ENCODE peak calls at places on chromosomes 1 and 21, in eight cellular contexts. Q is Peyer's patch; K is IMR-90; E is mesendoderm; Y is adipocyte; L is astrocyte; M is CD8-positive, alpha-beta memory T cell; O is neuronal stem cell. C is an unnamed sample.

GRCh38 chr1:41416081-41416480 is 54.8 kb downstream of the FOXO6 start:
- DNase-seq in E (no peak), K (no peak), L (no peak), O (no peak), Q (no peak), M (no peak), Y (no peak), C (no peak)

GRCh38 chr1:241401156-241401555 is 44.2 kb upstream of the RGS7 start:
- DNase-seq in E (no peak), M (no peak), Q (no peak), O (no peak), L (no peak), K (no peak), Y (no peak), C (no peak)

GRCh38 chr1:90716552-90717355 is at the start of gene BARHL2:
- DNase-seq in Q (no peak), L (no peak), Y (no peak), K (no peak), M (no peak), E (peak; percentile 58), O (no peak), C (no peak)

GRCh38 chr1:160567858-160568682 is 11.2 kb downstream of the CD84 start:
- DNase-seq in M (peak; percentile 79), K (no peak), O (no peak), L (no peak), Y (no peak), Q (no peak), E (peak; percentile 36), C (no peak)

GRCh38 chr1:108896160-108897150 is 19.7 kb downstream of the GPSM2 start:
- DNase-seq in K (peak; percentile 66), M (no peak), O (no peak), E (peak; percentile 26), Y (peak; percentile 66), Q (no peak), L (no peak), C (no peak)

GRCh38 chr1:56816264-56816663 is 2.9 kb downstream of the FYB2 start:
- DNase-seq in L (no peak), M (no peak), K (no peak), O (no peak), Y (no peak), Q (no peak), E (no peak), C (no peak)

GRCh38 chr1:183185941-183186490 is at the start of gene LAMC2:
- DNase-seq in K (peak; percentile 52), E (peak; percentile 95), M (no peak), Y (no peak), O (no peak), Q (peak; percentile 83), L (peak; percentile 66), C (peak; percentile 85)

GRCh38 chr21:37873655-37874054 is 42.6 kb downstream of the KCNJ6 start:
- DNase-seq in Y (no peak), E (peak; percentile 53), L (no peak), M (no peak), Q (no peak), O (no peak), K (peak; percentile 43), C (no peak)

GRCh38 chr1:27351541-27352107 is 9.8 kb downstream of the SYTL1 start:
- DNase-seq in Y (no peak), M (no peak), E (no peak), L (no peak), K (no peak), Q (no peak), O (no peak), C (no peak)

GRCh38 chr1:27346991-27347627 is 5.3 kb downstream of the SYTL1 start:
- DNase-seq in K (peak; percentile 13), O (no peak), M (no peak), E (peak; percentile 68), Y (no peak), L (peak; percentile 10), Q (no peak), C (no peak)

GRCh38 chr1:27349784-27350672 is 8.2 kb downstream of the SYTL1 start:
- DNase-seq in E (peak; percentile 91), M (no peak), L (peak; percentile 66), K (peak; percentile 60), O (peak; percentile 60), Y (peak; percentile 77), Q (peak; percentile 86), C (peak; percentile 79)

GRCh38 chr1:27350673-27351540 is 9.1 kb downstream of the SYTL1 start:
- DNase-seq in E (peak; percentile 98), M (no peak), L (peak; percentile 7), Q (peak; percentile 70), K (no peak), Y (no peak), O (peak; percentile 92), C (peak; percentile 65)

GRCh38 chr1:27348861-27349783 is 7.3 kb downstream of the SYTL1 start:
- DNase-seq in E (peak; percentile 88), Y (peak; percentile 24), L (no peak), O (peak; percentile 56), K (no peak), M (no peak), Q (peak; percentile 83), C (peak; percentile 79)
- H3K4me3 ChIP-seq in E (peak overlapping the region; percentile 45), Y (peak overlapping the region; percentile 52), L (peak overlapping the region; percentile 21), O (peak overlapping the region; percentile 78), K (peak overlapping the region; percentile 48), M (peak overlapping the region; percentile 41), Q (peak overlapping the region; percentile 55), C (peak overlapping the region; percentile 31)

DNA sequence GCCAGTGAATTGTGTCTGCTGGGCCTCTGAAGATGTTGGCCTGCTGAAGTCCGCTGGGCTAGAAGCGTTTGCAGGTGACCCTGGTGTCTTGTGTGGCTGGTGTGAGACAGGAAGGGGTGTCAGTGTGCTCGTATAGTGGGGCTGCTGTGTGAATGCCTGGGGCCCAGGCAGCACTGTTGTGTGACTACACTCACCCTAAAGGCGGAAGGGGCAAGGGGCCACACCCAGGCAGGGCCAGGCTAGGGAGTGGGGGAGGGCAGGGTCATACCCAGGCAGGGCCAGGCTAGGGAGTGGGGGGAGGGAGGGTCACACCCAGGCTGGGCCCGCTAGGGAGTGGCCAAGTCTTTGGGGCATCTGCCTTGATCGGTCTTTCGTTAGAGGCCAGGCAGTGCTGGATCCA is 25.0 kb downstream of the PDXK start:
- DNase-seq in E (no peak), O (no peak), Q (no peak), L (no peak), Y (no peak), M (no peak), K (no peak), C (no peak)
- H3K36me3 ChIP-seq in E (peaks cover 4% of the 10 kb centered on the region), O (peaks cover 11% of the 10 kb centered on the region), Q (no peaks in the 10 kb centered on the region), L (peaks cover 15% of the 10 kb centered on the region), Y (peaks cover 67% of the 10 kb centered on the region), M (peaks cover 4% of the 10 kb centered on the region), K (peaks cover 52% of the 10 kb centered on the region), C (peaks cover 27% of the 10 kb centered on the region)

GRCh38 chr1:26224606-26225005 is 9.4 kb upstream of the CEP85 start:
- DNase-seq in E (no peak), M (no peak), Q (no peak), O (no peak), Y (no peak), K (no peak), L (no peak), C (no peak)

GRCh38 chr1:26221094-26221493 is 12.9 kb upstream of the CEP85 start:
- DNase-seq in O (no peak), M (no peak), L (no peak), Q (no peak), E (no peak), K (no peak), Y (no peak), C (no peak)

GRCh38 chr1:26220199-26220912 is 13.6 kb upstream of the CEP85 start:
- DNase-seq in K (no peak), E (no peak), Q (no peak), L (no peak), M (no peak), O (no peak), Y (no peak), C (no peak)

DNA sequence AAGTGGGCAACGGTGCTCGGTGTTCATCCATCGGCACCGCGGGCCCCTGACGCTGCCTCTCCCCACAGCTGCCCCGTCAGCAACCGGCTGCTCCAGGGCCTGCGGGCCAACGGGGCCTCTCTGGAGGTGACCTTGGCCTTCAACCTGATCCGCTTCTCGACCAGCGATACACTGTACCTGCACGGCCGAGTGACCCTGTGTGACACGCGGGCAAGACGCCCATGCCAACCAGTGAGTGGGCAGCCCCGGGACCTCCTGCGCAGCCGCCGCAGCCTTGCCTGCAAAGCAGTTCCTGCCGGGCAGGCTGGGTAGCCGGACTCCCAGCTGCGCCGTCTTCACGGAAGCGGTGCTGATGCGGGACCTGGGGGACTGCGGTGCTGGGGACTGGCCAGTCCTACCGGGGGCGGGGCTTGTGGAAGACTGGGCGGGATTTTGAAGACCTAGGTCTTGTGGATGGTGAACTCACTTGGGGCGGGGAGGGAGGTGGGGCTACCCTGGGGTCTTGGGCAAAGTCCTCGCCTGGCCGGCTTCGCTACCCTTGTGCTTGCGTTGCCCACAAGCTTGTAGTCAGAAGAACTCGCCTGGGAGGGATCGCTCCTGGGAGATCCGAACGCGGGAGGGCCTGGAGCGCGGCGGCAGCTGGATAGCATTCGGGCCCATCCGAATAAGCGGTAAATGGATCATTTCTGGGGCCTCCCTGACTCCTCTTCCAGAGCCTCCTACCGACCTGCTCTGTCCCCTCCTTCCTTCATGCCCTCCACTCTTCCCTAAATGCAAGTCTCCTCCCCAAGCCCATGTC is 8.8 kb upstream of the CEP85 start:
- DNase-seq in E (peak; percentile 89), O (peak; percentile 78), Y (peak; percentile 41), L (peak; percentile 11), Q (peak; percentile 89), K (no peak), M (peak; percentile 16), C (peak; percentile 96)
- H3K4me3 ChIP-seq in E (peak overlapping the region; percentile 39), O (peak overlapping the region; percentile 59), Y (peak overlapping the region; percentile 62), L (peak overlapping the region; percentile 55), Q (peak overlapping the region; percentile 50), K (peak overlapping the region; percentile 36), M (peak overlapping the region; percentile 34), C (peak overlapping the region; percentile 44)

GRCh38 chr1:222629921-222630535 is 12.1 kb downstream of the MIA3 start:
- DNase-seq in K (peak; percentile 52), E (no peak), L (peak; percentile 71), Q (no peak), Y (peak; percentile 31), O (no peak), M (no peak), C (no peak)

GRCh38 chr1:222634180-222635013 is 16.5 kb downstream of the MIA3 start:
- DNase-seq in Q (no peak), O (peak; percentile 82), M (peak; percentile 66), Y (peak; percentile 96), L (peak; percentile 64), E (peak; percentile 92), K (peak; percentile 90), C (peak; percentile 60)

GRCh38 chr1:222627232-222627631 is 9.3 kb downstream of the MIA3 start:
- DNase-seq in O (no peak), Q (no peak), K (peak; percentile 61), M (no peak), Y (peak; percentile 30), L (peak; percentile 68), E (no peak), C (no peak)

GRCh38 chr1:222632749-222633148 is 14.9 kb downstream of the MIA3 start:
- DNase-seq in Y (no peak), K (no peak), Q (no peak), M (no peak), E (no peak), L (no peak), O (no peak), C (no peak)

DNA sequence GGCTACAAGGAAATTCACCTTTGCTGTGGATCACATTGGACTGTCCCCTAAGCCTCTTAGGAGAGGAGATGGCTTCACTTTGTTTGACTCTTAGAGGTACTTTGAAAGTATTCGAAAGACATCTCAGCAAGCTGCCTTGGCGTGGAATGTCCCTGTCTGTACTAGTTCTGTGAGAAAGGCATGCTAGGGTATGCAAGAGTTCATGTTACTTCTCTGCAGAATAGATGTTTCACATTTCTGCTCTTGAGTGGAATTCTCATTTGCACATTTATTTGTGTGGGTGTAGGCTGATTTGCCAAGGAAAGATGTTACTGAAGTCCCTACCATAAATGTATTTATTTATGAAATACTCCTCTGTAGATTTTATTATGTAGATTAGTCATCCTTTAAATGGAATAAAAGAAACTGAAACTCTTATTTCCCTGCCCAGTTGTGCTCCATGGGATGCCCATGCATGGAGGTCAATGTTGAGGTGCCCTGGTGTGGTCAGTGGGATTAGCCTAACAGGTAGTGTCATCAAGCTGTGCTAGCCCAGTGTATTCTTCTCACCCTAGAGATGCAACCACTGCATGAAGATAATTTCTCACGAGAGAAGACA is 13.8 kb downstream of the MIA3 start:
- DNase-seq in K (peak; percentile 71), Y (peak; percentile 63), O (no peak), M (no peak), L (peak; percentile 38), E (no peak), Q (no peak), C (no peak)
- H3K36me3 ChIP-seq in K (peaks cover 27% of the 10 kb centered on the region), Y (peaks cover 68% of the 10 kb centered on the region), O (peaks cover 24% of the 10 kb centered on the region), M (peaks cover 32% of the 10 kb centered on the region), L (peaks cover 44% of the 10 kb centered on the region), E (peaks cover 16% of the 10 kb centered on the region), Q (no peaks in the 10 kb centered on the region), C (peaks cover 29% of the 10 kb centered on the region)

C was measured in thyroid gland.